ENCODE peak calls at places on chromosomes 1 and 21, in ten cellular contexts. K is left lung; Y is H9; Q is IMR-90; H is endothelial cell; E is AG04450; J is T-cell; F is nucleus accumbens; U is foreskin fibroblast; B is activated CD8-positive, alpha-beta memory T cell treated with anti-CD3 and anti-CD28 coated beads for 48 hours. L is an unnamed sample.

GRCh38 chr1:204266504-204267034 is 52.8 kb upstream of the GOLT1A start:
- DNase-seq in K (no peak), Y (no peak), Q (no peak), H (no peak), E (no peak), J (no peak), F (no peak), U (no peak), B (no peak), L (no peak)

GRCh38 chr1:244209955-244210354 is 158.9 kb downstream of the ZBTB18 start:
- DNase-seq in K (no peak), Y (no peak), Q (no peak), H (no peak), E (no peak), J (no peak), F (no peak), U (no peak), B (no peak), L (no peak)

GRCh38 chr1:161265305-161265704 is 6.8 kb downstream of the PCP4L1 start:
- DNase-seq in K (no peak), Y (no peak), Q (no peak), H (no peak), E (no peak), J (no peak), F (no peak), U (no peak), B (no peak), L (no peak)

GRCh38 chr21:45267390-45267760 is 20.3 kb downstream of the POFUT2 start:
- DNase-seq in K (no peak), Y (no peak), Q (no peak), H (no peak), E (no peak), J (no peak), F (no peak), U (no peak), B (no peak), L (peak)

GRCh38 chr1:71413441-71414170 is 332.8 kb upstream of the ZRANB2 start:
- DNase-seq in K (no peak), Y (no peak), Q (no peak), H (no peak), E (no peak), J (no peak), F (no peak), U (no peak), B (no peak), L (no peak)

GRCh38 chr1:36481771-36482723 is 666 bp downstream of the CSF3R start:
- DNase-seq in K (peak), Y (no peak), Q (no peak), H (no peak), E (no peak), J (no peak), F (no peak), U (no peak), B (no peak), L (no peak)

GRCh38 chr1:32242341-32242851 is 4.6 kb upstream of the FAM167B start:
- DNase-seq in K (no peak), Y (peak), Q (no peak), H (peak), E (no peak), J (no peak), F (peak), U (no peak), B (no peak), L (no peak)

GRCh38 chr1:89739013-89739843 is 81.6 kb upstream of the LRRC8D start:
- DNase-seq in K (no peak), Y (no peak), Q (peak), H (no peak), E (no peak), J (no peak), F (no peak), U (no peak), B (no peak), L (no peak)

GRCh38 chr1:244224487-244225430 is 173.7 kb downstream of the ZBTB18 start:
- DNase-seq in K (no peak), Y (no peak), Q (no peak), H (no peak), E (no peak), J (no peak), F (no peak), U (no peak), B (no peak), L (no peak)

GRCh38 chr1:161115132-161115711 is 2.6 kb downstream of the PFDN2 start:
- DNase-seq in K (no peak), Y (no peak), Q (peak), H (no peak), E (peak), J (no peak), F (no peak), U (peak), B (no peak), L (no peak)

GRCh38 chr1:42214447-42214871 is 49.9 kb upstream of the GUCA2A start:
- DNase-seq in K (no peak), Y (no peak), Q (peak), H (no peak), E (no peak), J (no peak), F (no peak), U (peak), B (no peak), L (no peak)

GRCh38 chr1:166952002-166952746 is 23.2 kb downstream of the ILDR2 start:
- DNase-seq in K (no peak), Y (no peak), Q (peak), H (no peak), E (peak), J (no peak), F (no peak), U (no peak), B (no peak), L (no peak)

GRCh38 chr1:172041689-172042088 is 200.4 kb downstream of the DNM3 start:
- DNase-seq in K (no peak), Y (no peak), Q (peak), H (no peak), E (no peak), J (no peak), F (no peak), U (peak), B (no peak), L (no peak)